ENCODE peak calls at places on chromosomes 4 and X, in five cellular contexts. One of them, this sample, is unnamed.

GRCh38 chrX:109735241-109735744 is 2.2 kb upstream of the ACSL4 start:
- DNase-seq in A549: no peak
- DNase-seq in H1: no peak
- DNase-seq in endothelial cell of umbilical vein: no peak
- DNase-seq in HCT116: no peak
- DNase-seq in this sample: no peak

GRCh38 chr4:100516225-100516624 is 1.6 kb downstream of the EMCN start:
- DNase-seq in HCT116: no peak
- DNase-seq in H1: no peak
- DNase-seq in A549: no peak
- DNase-seq in endothelial cell of umbilical vein: peak; percentile 78
- DNase-seq in this sample: no peak

GRCh38 chr4:173281420-173282333 is 52.5 kb downstream of the HMGB2 start:
- DNase-seq in endothelial cell of umbilical vein: no peak
- DNase-seq in HCT116: no peak
- DNase-seq in H1: no peak
- DNase-seq in A549: no peak
- DNase-seq in this sample: peak; percentile 84

GRCh38 chr4:97496298-97496873 is 646.9 kb downstream of the STPG2 start:
- DNase-seq in A549: peak; percentile 81
- DNase-seq in endothelial cell of umbilical vein: peak; percentile 27
- DNase-seq in HCT116: peak; percentile 73
- DNase-seq in H1: no peak
- DNase-seq in this sample: no peak

GRCh38 chr4:158155656-158156356 is 17.0 kb downstream of the GASK1B start:
- DNase-seq in H1: no peak
- DNase-seq in A549: no peak
- DNase-seq in HCT116: no peak
- DNase-seq in endothelial cell of umbilical vein: no peak
- DNase-seq in this sample: no peak

GRCh38 chr4:152735302-152735917 is 44.1 kb downstream of the TIGD4 start:
- DNase-seq in A549: peak; percentile 9
- DNase-seq in H1: no peak
- DNase-seq in endothelial cell of umbilical vein: peak; percentile 41
- DNase-seq in HCT116: peak; percentile 12
- DNase-seq in this sample: peak; percentile 57

GRCh38 chr4:24032371-24032989 is 142.6 kb upstream of the PPARGC1A start:
- DNase-seq in H1: no peak
- DNase-seq in HCT116: no peak
- DNase-seq in endothelial cell of umbilical vein: no peak
- DNase-seq in A549: peak; percentile 6
- DNase-seq in this sample: peak; percentile 39

GRCh38 chr4:73964862-73965611 is 16.8 kb downstream of the PF4 start:
- DNase-seq in A549: peak; percentile 7
- DNase-seq in HCT116: peak; percentile 46
- DNase-seq in endothelial cell of umbilical vein: peak; percentile 23
- DNase-seq in H1: peak; percentile 79
- DNase-seq in this sample: peak; percentile 23

GRCh38 chr4:18012115-18012806 is 9.3 kb downstream of the LCORL start:
- DNase-seq in A549: no peak
- DNase-seq in endothelial cell of umbilical vein: no peak
- DNase-seq in HCT116: no peak
- DNase-seq in H1: no peak
- DNase-seq in this sample: no peak

GRCh38 chrX:99938464-99938863 is 471.6 kb downstream of the PCDH19 start:
- DNase-seq in H1: no peak
- DNase-seq in HCT116: no peak
- DNase-seq in A549: no peak
- DNase-seq in endothelial cell of umbilical vein: no peak
- DNase-seq in this sample: no peak

GRCh38 chr4:16884673-16885460 is 13.6 kb downstream of the LDB2 start:
- DNase-seq in endothelial cell of umbilical vein: no peak
- DNase-seq in H1: no peak
- DNase-seq in HCT116: no peak
- DNase-seq in A549: no peak
- DNase-seq in this sample: no peak

GRCh38 chr4:131370846-131371245 is 1778.2 kb upstream of the PCDH10 start:
- DNase-seq in endothelial cell of umbilical vein: no peak
- DNase-seq in H1: no peak
- DNase-seq in HCT116: no peak
- DNase-seq in A549: no peak
- DNase-seq in this sample: no peak

GRCh38 chrX:120264315-120264714 is 13.7 kb downstream of the ZBTB33 start:
- DNase-seq in H1: no peak
- DNase-seq in A549: no peak
- DNase-seq in HCT116: no peak
- DNase-seq in endothelial cell of umbilical vein: no peak
- DNase-seq in this sample: no peak

GRCh38 chr4:23153076-23153475 is 460.3 kb downstream of the GBA3 start:
- DNase-seq in H1: no peak
- DNase-seq in endothelial cell of umbilical vein: no peak
- DNase-seq in A549: no peak
- DNase-seq in HCT116: no peak
- DNase-seq in this sample: no peak

GRCh38 chr4:173413043-173413442 is 14.1 kb upstream of the SCRG1 start:
- DNase-seq in A549: no peak
- DNase-seq in HCT116: no peak
- DNase-seq in endothelial cell of umbilical vein: peak; percentile 68
- DNase-seq in H1: no peak
- DNase-seq in this sample: peak; percentile 20

GRCh38 chr4:1011022-1011694 is at the start of gene FGFRL1:
- DNase-seq in A549: peak; percentile 85
- DNase-seq in H1: peak; percentile 91
- DNase-seq in HCT116: peak; percentile 73
- DNase-seq in endothelial cell of umbilical vein: peak; percentile 76
- DNase-seq in this sample: peak; percentile 97

GRCh38 chrX:6163761-6164160 is 64.9 kb downstream of the NLGN4X start:
- DNase-seq in A549: no peak
- DNase-seq in H1: no peak
- DNase-seq in HCT116: no peak
- DNase-seq in endothelial cell of umbilical vein: no peak
- DNase-seq in this sample: no peak

GRCh38 chrX:130805906-130806305 is 97.1 kb downstream of the ENOX2 start:
- DNase-seq in endothelial cell of umbilical vein: no peak
- DNase-seq in HCT116: no peak
- DNase-seq in A549: no peak
- DNase-seq in H1: no peak
- DNase-seq in this sample: no peak

GRCh38 chr4:38489924-38490639 is 173.9 kb upstream of the KLF3 start:
- DNase-seq in H1: no peak
- DNase-seq in HCT116: no peak
- DNase-seq in A549: peak; percentile 2
- DNase-seq in endothelial cell of umbilical vein: no peak
- DNase-seq in this sample: no peak

GRCh38 chr4:86593726-86594558 is at the start of gene PTPN13:
- DNase-seq in endothelial cell of umbilical vein: peak; percentile 98
- DNase-seq in HCT116: peak; percentile 97
- DNase-seq in H1: peak; percentile 99
- DNase-seq in A549: peak; percentile 97
- DNase-seq in this sample: peak; percentile 99

GRCh38 chr4:105921301-105921700 is 26.0 kb downstream of the NPNT start:
- DNase-seq in A549: no peak
- DNase-seq in endothelial cell of umbilical vein: no peak
- DNase-seq in HCT116: no peak
- DNase-seq in H1: no peak
- DNase-seq in this sample: no peak

GRCh38 chrX:27918799-27919198 is 62.5 kb downstream of the DCAF8L1 start:
- DNase-seq in H1: no peak
- DNase-seq in A549: peak; percentile 10
- DNase-seq in endothelial cell of umbilical vein: peak; percentile 13
- DNase-seq in HCT116: peak; percentile 7
- DNase-seq in this sample: peak; percentile 5

GRCh38 chrX:37926700-37927099 is 79.3 kb upstream of the DYNLT3 start:
- DNase-seq in A549: peak; percentile 25
- DNase-seq in endothelial cell of umbilical vein: peak; percentile 29
- DNase-seq in H1: no peak
- DNase-seq in HCT116: no peak
- DNase-seq in this sample: peak; percentile 42

GRCh38 chr4:187687701-187688100 is 307.9 kb upstream of the ZFP42 start:
- DNase-seq in endothelial cell of umbilical vein: no peak
- DNase-seq in HCT116: no peak
- DNase-seq in A549: no peak
- DNase-seq in H1: no peak
- DNase-seq in this sample: no peak

GRCh38 chr4:39814403-39815185 is 116.7 kb downstream of the UBE2K start:
- DNase-seq in H1: no peak
- DNase-seq in endothelial cell of umbilical vein: no peak
- DNase-seq in A549: peak; percentile 61
- DNase-seq in HCT116: peak; percentile 50
- DNase-seq in this sample: peak; percentile 20

GRCh38 chr4:55561884-55562283 is 15.2 kb upstream of the CLOCK start:
- DNase-seq in HCT116: no peak
- DNase-seq in A549: no peak
- DNase-seq in endothelial cell of umbilical vein: no peak
- DNase-seq in H1: no peak
- DNase-seq in this sample: peak; percentile 15

GRCh38 chr4:109826719-109827118 is 1.1 kb upstream of the RRH start:
- DNase-seq in endothelial cell of umbilical vein: peak; percentile 38
- DNase-seq in A549: no peak
- DNase-seq in HCT116: no peak
- DNase-seq in H1: no peak
- DNase-seq in this sample: peak; percentile 21

GRCh38 chr4:98482847-98483806 is 175.3 kb downstream of the TSPAN5 start:
- DNase-seq in A549: peak; percentile 72
- DNase-seq in HCT116: peak; percentile 10
- DNase-seq in endothelial cell of umbilical vein: peak; percentile 51
- DNase-seq in H1: no peak
- DNase-seq in this sample: no peak

GRCh38 chr4:107379054-107379869 is 340.8 kb downstream of the PAPSS1 start:
- DNase-seq in A549: no peak
- DNase-seq in H1: no peak
- DNase-seq in HCT116: no peak
- DNase-seq in endothelial cell of umbilical vein: peak; percentile 11
- DNase-seq in this sample: no peak

GRCh38 chrX:12672362-12673106 is 118.7 kb upstream of the PRPS2 start:
- DNase-seq in endothelial cell of umbilical vein: no peak
- DNase-seq in H1: no peak
- DNase-seq in A549: no peak
- DNase-seq in HCT116: no peak
- DNase-seq in this sample: no peak

GRCh38 chrX:3663576-3664290 is 49.7 kb downstream of the PRKX start:
- DNase-seq in endothelial cell of umbilical vein: no peak
- DNase-seq in HCT116: no peak
- DNase-seq in H1: no peak
- DNase-seq in A549: no peak
- DNase-seq in this sample: peak; percentile 83

DNA sequence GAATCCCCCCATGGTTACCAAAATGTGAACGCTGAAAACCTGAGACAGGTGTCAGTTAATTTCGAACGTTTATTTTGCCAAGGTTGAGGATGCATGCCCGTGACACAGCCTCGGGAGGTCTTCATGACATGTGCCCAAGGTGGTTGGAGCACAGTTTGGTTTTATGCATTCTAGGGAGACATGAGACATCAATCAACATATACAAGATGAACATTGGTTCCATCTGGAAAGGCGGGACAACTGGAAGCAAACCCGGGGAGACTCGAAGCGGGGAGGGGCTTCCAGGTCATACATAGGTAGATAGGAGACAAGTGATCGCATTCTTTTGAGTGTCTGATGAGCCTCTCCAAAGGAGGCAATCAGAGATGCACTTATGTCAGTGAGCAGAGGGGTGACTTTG is 11.0 kb upstream of the SH3BP2 start:
- DNase-seq in HCT116: no peak
- DNase-seq in endothelial cell of umbilical vein: no peak
- DNase-seq in H1: no peak
- DNase-seq in A549: no peak
- DNase-seq in this sample: no peak
- TF ChIP-seq MAX in HCT116: no peak
- TF ChIP-seq MAX in endothelial cell of umbilical vein: no peak
- TF ChIP-seq MAX in H1: no peak
- TF ChIP-seq MAX in A549: no peak
- TF ChIP-seq MAX in this sample: no peak

GRCh38 chr4:5821665-5822358 is 71.1 kb downstream of the CRMP1 start:
- DNase-seq in HCT116: peak; percentile 23
- DNase-seq in endothelial cell of umbilical vein: no peak
- DNase-seq in A549: peak; percentile 11
- DNase-seq in H1: peak; percentile 92
- DNase-seq in this sample: peak; percentile 38
- TF ChIP-seq CTCF in HCT116: peak; percentile 88
- TF ChIP-seq CTCF in endothelial cell of umbilical vein: peak; percentile 52
- TF ChIP-seq CTCF in A549: peak; percentile 41
- TF ChIP-seq CTCF in H1: peak; percentile 86
- TF ChIP-seq CTCF in this sample: peak; percentile 87

GRCh38 chr4:2813446-2814405 is 20.8 kb downstream of the SH3BP2 start:
- DNase-seq in HCT116: no peak
- DNase-seq in endothelial cell of umbilical vein: no peak
- DNase-seq in A549: no peak
- DNase-seq in H1: no peak
- DNase-seq in this sample: no peak

GRCh38 chr4:2812985-2813384 is 20.1 kb downstream of the SH3BP2 start:
- DNase-seq in HCT116: no peak
- DNase-seq in A549: no peak
- DNase-seq in endothelial cell of umbilical vein: peak; percentile 40
- DNase-seq in H1: no peak
- DNase-seq in this sample: peak; percentile 68

GRCh38 chr4:2812600-2812932 is 19.7 kb downstream of the SH3BP2 start:
- DNase-seq in A549: no peak
- DNase-seq in endothelial cell of umbilical vein: no peak
- DNase-seq in HCT116: no peak
- DNase-seq in H1: no peak
- DNase-seq in this sample: no peak

GRCh38 chr4:2809610-2810180 is 16.8 kb downstream of the SH3BP2 start:
- DNase-seq in endothelial cell of umbilical vein: no peak
- DNase-seq in HCT116: no peak
- DNase-seq in H1: no peak
- DNase-seq in A549: no peak
- DNase-seq in this sample: no peak

GRCh38 chr4:2811830-2812599 is 19.1 kb downstream of the SH3BP2 start:
- DNase-seq in endothelial cell of umbilical vein: peak; percentile 63
- DNase-seq in H1: no peak
- DNase-seq in A549: no peak
- DNase-seq in HCT116: peak; percentile 16
- DNase-seq in this sample: peak; percentile 99
- H3K4me3 ChIP-seq in endothelial cell of umbilical vein: no peak overlapping the region
- H3K4me3 ChIP-seq in H1: no peak overlapping the region
- H3K4me3 ChIP-seq in A549: no peak overlapping the region
- H3K4me3 ChIP-seq in HCT116: peak overlapping the region; percentile 60
- H3K4me3 ChIP-seq in this sample: peak overlapping the region; percentile 94

GRCh38 chrX:15877380-15877779 is 22.8 kb upstream of the AP1S2 start:
- DNase-seq in H1: no peak
- DNase-seq in endothelial cell of umbilical vein: no peak
- DNase-seq in HCT116: no peak
- DNase-seq in A549: no peak
- DNase-seq in this sample: no peak
- TF ChIP-seq MAX in H1: no peak
- TF ChIP-seq MAX in endothelial cell of umbilical vein: no peak
- TF ChIP-seq MAX in HCT116: no peak
- TF ChIP-seq MAX in A549: no peak
- TF ChIP-seq MAX in this sample: no peak

This sample was measured in NB4.